ENCODE peak calls at places on chromosome 21, in ten cellular contexts. One of them, this sample, is unnamed.

GRCh38 chr21:21084179-21084578 is 86.0 kb downstream of the NCAM2 start:
- DNase-seq in caudate nucleus: no peak
- DNase-seq in heart left ventricle: no peak
- DNase-seq in substantia nigra: no peak
- DNase-seq in CD8-positive, alpha-beta memory T cell: no peak
- DNase-seq in tibial nerve: no peak
- DNase-seq in IMR-90: peak
- DNase-seq in right cardiac atrium: no peak
- DNase-seq in keratinocyte: no peak
- DNase-seq in CD8-positive, alpha-beta T cell: no peak
- DNase-seq in this sample: no peak

GRCh38 chr21:46425061-46425460 is 33.6 kb upstream of the DIP2A start:
- DNase-seq in caudate nucleus: no peak
- DNase-seq in heart left ventricle: no peak
- DNase-seq in substantia nigra: no peak
- DNase-seq in CD8-positive, alpha-beta memory T cell: peak
- DNase-seq in tibial nerve: no peak
- DNase-seq in IMR-90: no peak
- DNase-seq in right cardiac atrium: no peak
- DNase-seq in keratinocyte: no peak
- DNase-seq in CD8-positive, alpha-beta T cell: peak
- DNase-seq in this sample: no peak

GRCh38 chr21:34510148-34511142 is 1.6 kb downstream of the KCNE1 start:
- DNase-seq in caudate nucleus: peak
- DNase-seq in heart left ventricle: peak
- DNase-seq in substantia nigra: no peak
- DNase-seq in CD8-positive, alpha-beta memory T cell: no peak
- DNase-seq in tibial nerve: peak
- DNase-seq in IMR-90: peak
- DNase-seq in right cardiac atrium: peak
- DNase-seq in keratinocyte: peak
- DNase-seq in CD8-positive, alpha-beta T cell: no peak
- DNase-seq in this sample: peak

GRCh38 chr21:42469272-42469671 is 26.8 kb downstream of the RSPH1 start:
- DNase-seq in caudate nucleus: no peak
- DNase-seq in heart left ventricle: no peak
- DNase-seq in substantia nigra: no peak
- DNase-seq in CD8-positive, alpha-beta memory T cell: no peak
- DNase-seq in tibial nerve: no peak
- DNase-seq in IMR-90: no peak
- DNase-seq in right cardiac atrium: no peak
- DNase-seq in keratinocyte: no peak
- DNase-seq in CD8-positive, alpha-beta T cell: no peak
- DNase-seq in this sample: no peak

GRCh38 chr21:42112223-42112622 is 41.1 kb downstream of the UMODL1 start:
- DNase-seq in caudate nucleus: no peak
- DNase-seq in heart left ventricle: no peak
- DNase-seq in substantia nigra: no peak
- DNase-seq in CD8-positive, alpha-beta memory T cell: no peak
- DNase-seq in tibial nerve: no peak
- DNase-seq in IMR-90: no peak
- DNase-seq in right cardiac atrium: no peak
- DNase-seq in keratinocyte: no peak
- DNase-seq in CD8-positive, alpha-beta T cell: no peak
- DNase-seq in this sample: no peak

GRCh38 chr21:34690041-34690792 is 21.4 kb downstream of the CLIC6 start:
- DNase-seq in caudate nucleus: no peak
- DNase-seq in heart left ventricle: no peak
- DNase-seq in substantia nigra: no peak
- DNase-seq in CD8-positive, alpha-beta memory T cell: no peak
- DNase-seq in tibial nerve: no peak
- DNase-seq in IMR-90: no peak
- DNase-seq in right cardiac atrium: no peak
- DNase-seq in keratinocyte: no peak
- DNase-seq in CD8-positive, alpha-beta T cell: no peak
- DNase-seq in this sample: no peak

GRCh38 chr21:46425566-46425965 is 33.1 kb upstream of the DIP2A start:
- DNase-seq in caudate nucleus: no peak
- DNase-seq in heart left ventricle: no peak
- DNase-seq in substantia nigra: no peak
- DNase-seq in CD8-positive, alpha-beta memory T cell: peak
- DNase-seq in tibial nerve: no peak
- DNase-seq in IMR-90: no peak
- DNase-seq in right cardiac atrium: no peak
- DNase-seq in keratinocyte: no peak
- DNase-seq in CD8-positive, alpha-beta T cell: peak
- DNase-seq in this sample: no peak

GRCh38 chr21:37032877-37033471 is 26.5 kb downstream of the RIPPLY3 start:
- DNase-seq in caudate nucleus: no peak
- DNase-seq in heart left ventricle: no peak
- DNase-seq in substantia nigra: no peak
- DNase-seq in CD8-positive, alpha-beta memory T cell: no peak
- DNase-seq in tibial nerve: no peak
- DNase-seq in IMR-90: peak
- DNase-seq in right cardiac atrium: no peak
- DNase-seq in keratinocyte: no peak
- DNase-seq in CD8-positive, alpha-beta T cell: no peak
- DNase-seq in this sample: peak

DNA sequence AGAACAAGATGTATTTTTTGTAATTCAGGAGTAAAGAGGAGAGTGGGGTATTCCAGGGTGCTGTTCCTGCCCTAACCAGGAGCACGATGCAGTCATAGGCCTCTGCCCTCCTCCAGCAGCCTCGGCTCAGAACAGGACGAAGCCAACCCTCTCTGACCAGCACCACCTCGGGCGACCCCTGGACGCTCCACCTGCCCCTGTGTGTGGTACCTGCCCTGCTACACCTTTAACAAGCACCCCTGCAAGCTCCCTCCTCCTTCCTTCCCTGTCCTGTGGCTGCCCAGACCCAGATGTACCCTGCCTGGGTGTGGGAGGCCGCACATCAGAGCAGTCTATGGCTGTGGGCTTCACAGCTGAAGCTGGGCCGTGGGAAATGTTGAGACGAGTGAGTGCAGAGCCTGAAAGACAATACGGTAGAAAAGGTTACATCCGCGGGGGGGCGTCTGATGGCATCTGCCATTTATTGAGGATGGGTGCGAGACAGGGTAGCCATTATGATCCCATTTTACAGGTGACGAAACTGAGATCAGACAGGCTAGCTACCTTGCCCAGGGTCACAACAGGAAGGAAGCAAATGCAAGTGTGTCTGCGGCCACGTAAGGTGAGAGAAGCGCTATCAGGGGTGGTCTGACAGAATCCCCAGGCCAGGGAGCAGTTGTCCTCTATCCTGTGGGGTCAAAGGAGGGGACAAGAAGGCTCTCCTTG is 4.6 kb downstream of the ERG start:
- DNase-seq in caudate nucleus: no peak
- DNase-seq in heart left ventricle: no peak
- DNase-seq in substantia nigra: no peak
- DNase-seq in CD8-positive, alpha-beta memory T cell: no peak
- DNase-seq in tibial nerve: no peak
- DNase-seq in IMR-90: no peak
- DNase-seq in right cardiac atrium: no peak
- DNase-seq in keratinocyte: no peak
- DNase-seq in CD8-positive, alpha-beta T cell: no peak
- DNase-seq in this sample: no peak
- H3K27ac ChIP-seq in caudate nucleus: no peak
- H3K27ac ChIP-seq in heart left ventricle: no peak
- H3K27ac ChIP-seq in substantia nigra: no peak
- H3K27ac ChIP-seq in CD8-positive, alpha-beta memory T cell: no peak
- H3K27ac ChIP-seq in tibial nerve: no peak
- H3K27ac ChIP-seq in IMR-90: no peak
- H3K27ac ChIP-seq in right cardiac atrium: no peak
- H3K27ac ChIP-seq in keratinocyte: no peak
- H3K27ac ChIP-seq in CD8-positive, alpha-beta T cell: no peak
- H3K27ac ChIP-seq in this sample: no peak

GRCh38 chr21:40844935-40845334 is 2.0 kb downstream of the DSCAM start:
- DNase-seq in caudate nucleus: no peak
- DNase-seq in heart left ventricle: no peak
- DNase-seq in substantia nigra: no peak
- DNase-seq in CD8-positive, alpha-beta memory T cell: no peak
- DNase-seq in tibial nerve: no peak
- DNase-seq in IMR-90: no peak
- DNase-seq in right cardiac atrium: no peak
- DNase-seq in keratinocyte: peak
- DNase-seq in CD8-positive, alpha-beta T cell: no peak
- DNase-seq in this sample: no peak

GRCh38 chr21:40839551-40839950 is 7.4 kb downstream of the DSCAM start:
- DNase-seq in caudate nucleus: no peak
- DNase-seq in heart left ventricle: no peak
- DNase-seq in substantia nigra: no peak
- DNase-seq in CD8-positive, alpha-beta memory T cell: no peak
- DNase-seq in tibial nerve: no peak
- DNase-seq in IMR-90: no peak
- DNase-seq in right cardiac atrium: no peak
- DNase-seq in keratinocyte: no peak
- DNase-seq in CD8-positive, alpha-beta T cell: no peak
- DNase-seq in this sample: no peak

GRCh38 chr21:40840441-40840840 is 6.5 kb downstream of the DSCAM start:
- DNase-seq in caudate nucleus: no peak
- DNase-seq in heart left ventricle: no peak
- DNase-seq in substantia nigra: no peak
- DNase-seq in CD8-positive, alpha-beta memory T cell: no peak
- DNase-seq in tibial nerve: no peak
- DNase-seq in IMR-90: no peak
- DNase-seq in right cardiac atrium: no peak
- DNase-seq in keratinocyte: no peak
- DNase-seq in CD8-positive, alpha-beta T cell: no peak
- DNase-seq in this sample: no peak

GRCh38 chr21:40842197-40842552 is 4.8 kb downstream of the DSCAM start:
- DNase-seq in caudate nucleus: no peak
- DNase-seq in heart left ventricle: no peak
- DNase-seq in substantia nigra: no peak
- DNase-seq in CD8-positive, alpha-beta memory T cell: no peak
- DNase-seq in tibial nerve: no peak
- DNase-seq in IMR-90: no peak
- DNase-seq in right cardiac atrium: no peak
- DNase-seq in keratinocyte: no peak
- DNase-seq in CD8-positive, alpha-beta T cell: no peak
- DNase-seq in this sample: no peak

DNA sequence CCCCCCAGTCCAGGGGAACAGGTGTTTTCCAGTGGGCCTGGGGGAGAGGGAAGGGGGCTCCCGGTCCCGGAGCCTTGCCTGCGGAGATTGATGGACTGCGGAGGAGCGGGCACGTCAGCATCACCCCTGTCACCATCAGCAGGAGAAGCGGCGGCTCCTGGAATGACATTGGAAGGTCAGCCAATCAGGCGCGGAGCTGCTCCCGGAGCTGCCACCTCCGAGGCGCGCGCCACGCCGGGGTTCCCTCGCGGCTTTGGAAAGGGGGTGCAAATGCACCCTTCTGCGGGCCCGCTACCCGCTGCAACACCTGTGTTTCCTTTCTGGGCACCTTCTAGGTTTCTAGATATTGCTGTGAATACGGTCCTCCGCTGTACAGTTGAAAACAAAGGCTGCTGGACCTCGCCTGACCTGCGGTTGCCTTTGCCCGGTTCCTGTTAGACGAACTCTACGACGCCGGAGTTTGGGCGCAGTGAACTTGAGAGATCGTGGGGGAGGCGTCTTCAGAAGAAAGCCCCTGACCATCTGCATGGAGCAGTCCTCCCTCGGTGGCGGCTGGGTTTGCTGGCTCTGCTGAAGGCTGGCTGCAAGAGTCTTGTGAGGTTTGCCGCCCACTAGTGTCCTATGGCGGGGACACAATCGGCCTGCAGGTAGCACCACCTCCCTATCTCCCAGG is 5.3 kb downstream of the DSCAM start:
- DNase-seq in caudate nucleus: peak
- DNase-seq in heart left ventricle: peak
- DNase-seq in substantia nigra: peak
- DNase-seq in CD8-positive, alpha-beta memory T cell: no peak
- DNase-seq in tibial nerve: no peak
- DNase-seq in IMR-90: no peak
- DNase-seq in right cardiac atrium: peak
- DNase-seq in keratinocyte: no peak
- DNase-seq in CD8-positive, alpha-beta T cell: no peak
- DNase-seq in this sample: no peak
- H3K27ac ChIP-seq in caudate nucleus: peak
- H3K27ac ChIP-seq in heart left ventricle: no peak
- H3K27ac ChIP-seq in substantia nigra: peak
- H3K27ac ChIP-seq in CD8-positive, alpha-beta memory T cell: no peak
- H3K27ac ChIP-seq in tibial nerve: no peak
- H3K27ac ChIP-seq in IMR-90: no peak
- H3K27ac ChIP-seq in right cardiac atrium: no peak
- H3K27ac ChIP-seq in keratinocyte: no peak
- H3K27ac ChIP-seq in CD8-positive, alpha-beta T cell: no peak
- H3K27ac ChIP-seq in this sample: no peak

DNA sequence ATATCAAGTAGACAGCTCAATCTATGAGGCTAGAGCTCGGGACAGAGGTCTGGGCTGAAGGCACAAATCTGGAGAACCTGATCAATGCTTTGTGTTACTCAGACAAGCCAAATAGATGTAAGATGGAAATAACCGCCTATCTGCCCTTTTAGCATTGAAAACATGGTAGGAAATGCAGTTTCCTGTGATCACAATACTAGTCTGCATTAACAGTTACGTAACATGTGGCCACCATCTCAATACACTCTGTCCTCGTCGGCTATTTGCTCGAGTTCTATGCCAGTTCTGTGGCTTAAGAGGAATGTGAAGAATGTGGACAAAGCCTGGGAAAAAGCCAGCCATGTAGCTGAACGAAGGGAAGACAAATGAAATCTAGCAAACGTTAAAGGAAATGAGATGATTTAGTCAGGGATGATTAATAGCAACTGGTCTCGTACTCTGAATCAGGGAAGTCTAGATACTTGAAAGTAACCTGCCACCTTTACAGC is 73.3 kb downstream of the HSF2BP start:
- DNase-seq in caudate nucleus: no peak
- DNase-seq in heart left ventricle: peak
- DNase-seq in substantia nigra: no peak
- DNase-seq in CD8-positive, alpha-beta memory T cell: no peak
- DNase-seq in tibial nerve: peak
- DNase-seq in IMR-90: peak
- DNase-seq in right cardiac atrium: peak
- DNase-seq in keratinocyte: peak
- DNase-seq in CD8-positive, alpha-beta T cell: no peak
- DNase-seq in this sample: peak
- H3K27ac ChIP-seq in caudate nucleus: no peak
- H3K27ac ChIP-seq in heart left ventricle: peak
- H3K27ac ChIP-seq in substantia nigra: no peak
- H3K27ac ChIP-seq in CD8-positive, alpha-beta memory T cell: no peak
- H3K27ac ChIP-seq in tibial nerve: peak
- H3K27ac ChIP-seq in IMR-90: peak
- H3K27ac ChIP-seq in right cardiac atrium: peak
- H3K27ac ChIP-seq in keratinocyte: peak
- H3K27ac ChIP-seq in CD8-positive, alpha-beta T cell: no peak
- H3K27ac ChIP-seq in this sample: peak

GRCh38 chr21:28299946-28300345 is 692.7 kb downstream of the LTN1 start:
- DNase-seq in caudate nucleus: no peak
- DNase-seq in heart left ventricle: no peak
- DNase-seq in substantia nigra: no peak
- DNase-seq in CD8-positive, alpha-beta memory T cell: no peak
- DNase-seq in tibial nerve: no peak
- DNase-seq in IMR-90: no peak
- DNase-seq in right cardiac atrium: no peak
- DNase-seq in keratinocyte: no peak
- DNase-seq in CD8-positive, alpha-beta T cell: no peak
- DNase-seq in this sample: no peak

GRCh38 chr21:28298251-28298672 is 694.4 kb downstream of the LTN1 start:
- DNase-seq in caudate nucleus: no peak
- DNase-seq in heart left ventricle: no peak
- DNase-seq in substantia nigra: no peak
- DNase-seq in CD8-positive, alpha-beta memory T cell: no peak
- DNase-seq in tibial nerve: no peak
- DNase-seq in IMR-90: peak
- DNase-seq in right cardiac atrium: no peak
- DNase-seq in keratinocyte: no peak
- DNase-seq in CD8-positive, alpha-beta T cell: no peak
- DNase-seq in this sample: no peak

DNA sequence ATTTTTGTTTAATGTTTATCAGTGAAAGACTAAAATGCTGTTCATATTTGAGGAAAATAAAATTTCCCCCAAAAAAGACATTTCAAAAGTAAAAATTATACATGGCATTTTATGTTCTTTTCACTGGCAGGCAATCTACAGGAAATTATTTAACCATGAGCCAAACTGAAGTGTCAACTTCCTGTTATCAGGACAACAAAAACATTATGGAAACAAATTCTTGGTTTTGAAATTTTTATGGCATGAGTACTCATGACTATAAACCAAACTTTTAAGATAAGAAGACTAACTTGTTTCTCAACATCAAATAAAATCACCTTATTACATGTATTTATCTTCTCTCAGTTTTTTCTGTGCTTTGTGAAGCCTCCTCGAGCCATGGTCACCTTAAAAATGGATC is 698.6 kb downstream of the LTN1 start:
- DNase-seq in caudate nucleus: no peak
- DNase-seq in heart left ventricle: no peak
- DNase-seq in substantia nigra: no peak
- DNase-seq in CD8-positive, alpha-beta memory T cell: no peak
- DNase-seq in tibial nerve: no peak
- DNase-seq in IMR-90: peak
- DNase-seq in right cardiac atrium: no peak
- DNase-seq in keratinocyte: no peak
- DNase-seq in CD8-positive, alpha-beta T cell: no peak
- DNase-seq in this sample: no peak
- H3K27ac ChIP-seq in caudate nucleus: no peak
- H3K27ac ChIP-seq in heart left ventricle: no peak
- H3K27ac ChIP-seq in substantia nigra: no peak
- H3K27ac ChIP-seq in CD8-positive, alpha-beta memory T cell: no peak
- H3K27ac ChIP-seq in tibial nerve: no peak
- H3K27ac ChIP-seq in IMR-90: peak
- H3K27ac ChIP-seq in right cardiac atrium: no peak
- H3K27ac ChIP-seq in keratinocyte: no peak
- H3K27ac ChIP-seq in CD8-positive, alpha-beta T cell: no peak
- H3K27ac ChIP-seq in this sample: peak